ENCODE peak calls at places on chromosomes 5 and 9, in eight cellular contexts. R is fibroblast of lung; X is uterus; H is ovary; I is H9; J is effector memory CD4-positive, alpha-beta T cell; B is cardiac muscle cell; S is mammary epithelial cell. U is an unnamed sample.

GRCh38 chr9:129806126-129806525 is 3.1 kb downstream of the TOR1B start:
- DNase-seq in R (no peak), X (no peak), H (no peak), I (no peak), J (no peak), B (no peak), S (no peak), U (no peak)

GRCh38 chr5:115949096-115949495 is 13.2 kb upstream of the LVRN start:
- DNase-seq in R (peak; percentile 3), X (no peak), H (no peak), I (no peak), J (no peak), B (no peak), S (no peak), U (no peak)

GRCh38 chr5:150134198-150134588 is 21.5 kb downstream of the PDGFRB start:
- DNase-seq in R (no peak), X (no peak), H (no peak), I (no peak), J (no peak), B (no peak), S (no peak), U (no peak)

GRCh38 chr9:132546148-132547051 is 36.0 kb upstream of the BARHL1 start:
- DNase-seq in R (peak; percentile 25), X (no peak), H (no peak), I (peak; percentile 74), J (no peak), B (peak; percentile 71), S (no peak), U (no peak)

GRCh38 chr5:6801236-6801635 is 88.0 kb downstream of the TENT4A start:
- DNase-seq in R (no peak), X (no peak), H (no peak), I (no peak), J (no peak), B (no peak), S (no peak), U (no peak)

GRCh38 chr5:174306345-174307030 is 261.0 kb downstream of the NSG2 start:
- DNase-seq in R (no peak), X (no peak), H (no peak), I (peak; percentile 24), J (no peak), B (no peak), S (no peak), U (no peak)

GRCh38 chr5:90956511-90956910 is 397.9 kb downstream of the ADGRV1 start:
- DNase-seq in R (no peak), X (no peak), H (no peak), I (no peak), J (no peak), B (no peak), S (no peak), U (no peak)

GRCh38 chr5:149745-150450 is 41.4 kb upstream of the LRRC14B start:
- DNase-seq in R (peak; percentile 80), X (no peak), H (no peak), I (no peak), J (no peak), B (no peak), S (no peak), U (no peak)

GRCh38 chr9:28317706-28318210 is 744.5 kb upstream of the C9orf72 start:
- DNase-seq in R (no peak), X (no peak), H (no peak), I (no peak), J (no peak), B (no peak), S (no peak), U (no peak)

GRCh38 chr5:60519372-60519771 is 180.6 kb downstream of the DEPDC1B start:
- DNase-seq in R (no peak), X (no peak), H (no peak), I (no peak), J (no peak), B (no peak), S (no peak), U (no peak)

GRCh38 chr5:180251887-180252286 is 40.0 kb downstream of the MAPK9 start:
- DNase-seq in R (no peak), X (no peak), H (no peak), I (no peak), J (no peak), B (no peak), S (no peak), U (no peak)
- H3K9me3 ChIP-seq in R (no peaks in the 10 kb centered on the region), X (no peaks in the 10 kb centered on the region), H (peaks cover 70% of the 10 kb centered on the region), I (peaks cover 53% of the 10 kb centered on the region), J (peaks cover 21% of the 10 kb centered on the region), B (peaks cover 7% of the 10 kb centered on the region), S (peaks cover 78% of the 10 kb centered on the region), U (peaks cover 21% of the 10 kb centered on the region)

DNA sequence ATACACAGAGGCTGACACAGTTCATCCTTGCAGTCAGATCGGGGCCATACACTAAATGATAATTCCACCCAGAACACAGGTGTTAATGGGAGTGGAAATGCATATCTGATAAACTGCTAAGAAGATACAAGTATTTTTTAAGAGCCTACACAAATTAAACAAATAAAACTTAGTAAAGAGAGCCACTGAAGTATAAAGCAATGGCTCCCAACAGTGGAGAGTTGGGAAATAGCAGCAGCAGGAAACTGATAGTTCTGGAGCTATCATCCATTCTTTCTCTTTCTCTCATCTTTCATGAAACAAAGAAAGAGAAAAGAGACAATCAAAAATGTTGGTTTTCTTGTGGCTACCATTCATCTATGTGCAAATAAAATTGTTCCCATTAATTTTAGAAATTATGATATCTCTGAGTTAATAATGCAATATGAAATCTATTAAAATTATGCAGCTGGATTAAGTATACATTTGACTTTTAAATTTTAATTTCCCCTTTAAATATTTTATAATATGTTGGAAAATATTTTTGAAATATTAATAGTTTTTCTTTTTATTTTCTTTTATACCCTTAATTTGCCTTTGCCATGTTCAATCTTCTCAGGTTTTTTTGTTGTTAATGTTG is 120.8 kb downstream of the EMB start:
- DNase-seq in R (no peak), X (no peak), H (no peak), I (no peak), J (no peak), B (no peak), S (no peak), U (no peak)
- H3K9me3 ChIP-seq in R (no peaks in the 10 kb centered on the region), X (no peaks in the 10 kb centered on the region), H (no peaks in the 10 kb centered on the region), I (peaks cover 58% of the 10 kb centered on the region), J (no peaks in the 10 kb centered on the region), B (no peaks in the 10 kb centered on the region), S (no peaks in the 10 kb centered on the region), U (no peaks in the 10 kb centered on the region)

DNA sequence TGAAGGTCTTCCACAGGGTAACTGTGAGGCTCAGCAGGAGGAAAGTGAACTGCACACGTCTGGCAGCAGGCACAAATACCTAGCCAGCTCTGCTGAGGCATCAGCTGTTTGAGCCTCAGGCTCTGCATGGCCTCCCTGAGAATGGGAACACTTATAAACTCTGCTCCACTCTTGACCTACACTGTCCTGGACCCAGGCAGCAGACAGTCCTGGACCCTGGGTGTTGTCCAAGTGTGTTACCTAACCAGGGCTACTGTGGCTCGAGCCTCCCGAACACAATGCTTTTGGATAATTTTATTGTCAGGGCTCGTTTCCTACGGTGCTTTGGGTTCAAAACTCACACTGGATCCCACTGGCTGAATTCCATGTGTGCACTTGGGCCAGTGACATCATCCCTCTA is 497.9 kb downstream of the SEMA5A start:
- DNase-seq in R (no peak), X (no peak), H (no peak), I (no peak), J (no peak), B (no peak), S (no peak), U (no peak)
- H3K9me3 ChIP-seq in R (no peaks in the 10 kb centered on the region), X (no peaks in the 10 kb centered on the region), H (no peaks in the 10 kb centered on the region), I (no peaks in the 10 kb centered on the region), J (no peaks in the 10 kb centered on the region), B (no peaks in the 10 kb centered on the region), S (no peaks in the 10 kb centered on the region), U (peaks cover 2% of the 10 kb centered on the region)

GRCh38 chr9:135272608-135273007 is 185.1 kb downstream of the OLFM1 start:
- DNase-seq in R (no peak), X (no peak), H (no peak), I (no peak), J (no peak), B (no peak), S (no peak), U (no peak)
- H3K9me3 ChIP-seq in R (peaks cover 2% of the 10 kb centered on the region), X (no peaks in the 10 kb centered on the region), H (no peaks in the 10 kb centered on the region), I (no peaks in the 10 kb centered on the region), J (no peaks in the 10 kb centered on the region), B (no peaks in the 10 kb centered on the region), S (peaks cover 56% of the 10 kb centered on the region), U (no peaks in the 10 kb centered on the region)

GRCh38 chr9:93295031-93295430 is 111.1 kb downstream of the WNK2 start:
- DNase-seq in R (no peak), X (peak; percentile 69), H (no peak), I (peak; percentile 29), J (no peak), B (no peak), S (no peak), U (no peak)
- H3K9me3 ChIP-seq in R (no peaks in the 10 kb centered on the region), X (no peaks in the 10 kb centered on the region), H (no peaks in the 10 kb centered on the region), I (no peaks in the 10 kb centered on the region), J (no peaks in the 10 kb centered on the region), B (no peaks in the 10 kb centered on the region), S (no peaks in the 10 kb centered on the region), U (no peaks in the 10 kb centered on the region)

DNA sequence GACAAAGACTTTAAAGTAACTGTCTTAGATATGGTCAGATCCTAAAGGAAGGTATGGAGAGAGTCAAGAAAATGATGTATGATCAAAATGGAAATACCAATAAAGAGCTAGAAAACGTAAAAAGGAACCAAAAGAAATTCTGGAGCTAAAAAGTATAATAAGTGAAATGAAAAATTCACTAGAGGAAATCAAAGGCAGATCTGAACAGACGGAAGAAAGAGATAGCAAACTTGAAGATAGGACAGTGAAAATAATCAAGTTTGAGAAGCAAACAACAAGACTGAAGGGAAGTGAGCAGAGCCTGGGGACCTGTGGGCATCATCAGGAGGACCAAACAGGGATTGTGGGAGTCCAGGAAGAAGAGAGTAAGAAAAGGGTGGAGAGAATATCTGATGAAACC is 115.4 kb downstream of the EHMT1 start:
- DNase-seq in R (no peak), X (no peak), H (no peak), I (no peak), J (no peak), B (no peak), S (no peak), U (no peak)
- H3K9me3 ChIP-seq in R (no peaks in the 10 kb centered on the region), X (no peaks in the 10 kb centered on the region), H (no peaks in the 10 kb centered on the region), I (no peaks in the 10 kb centered on the region), J (no peaks in the 10 kb centered on the region), B (no peaks in the 10 kb centered on the region), S (no peaks in the 10 kb centered on the region), U (peaks cover 7% of the 10 kb centered on the region)

GRCh38 chr5:106545325-106545724 is 1125.4 kb downstream of the EFNA5 start:
- DNase-seq in R (peak; percentile 7), X (no peak), H (no peak), I (no peak), J (no peak), B (no peak), S (peak; percentile 17), U (no peak)
- H3K9me3 ChIP-seq in R (no peaks in the 10 kb centered on the region), X (no peaks in the 10 kb centered on the region), H (no peaks in the 10 kb centered on the region), I (no peaks in the 10 kb centered on the region), J (peaks cover 4% of the 10 kb centered on the region), B (no peaks in the 10 kb centered on the region), S (peaks cover 13% of the 10 kb centered on the region), U (peaks cover 3% of the 10 kb centered on the region)

GRCh38 chr5:98694902-98695301 is 78.6 kb upstream of the RGMB start:
- DNase-seq in R (no peak), X (no peak), H (no peak), I (no peak), J (no peak), B (no peak), S (no peak), U (no peak)

GRCh38 chr5:98700730-98701129 is 72.7 kb upstream of the RGMB start:
- DNase-seq in R (no peak), X (no peak), H (no peak), I (no peak), J (no peak), B (no peak), S (peak; percentile 11), U (no peak)

GRCh38 chr5:98698359-98698758 is 75.1 kb upstream of the RGMB start:
- DNase-seq in R (no peak), X (no peak), H (no peak), I (no peak), J (no peak), B (no peak), S (peak; percentile 25), U (no peak)
- H3K9me3 ChIP-seq in R (no peaks in the 10 kb centered on the region), X (no peaks in the 10 kb centered on the region), H (no peaks in the 10 kb centered on the region), I (no peaks in the 10 kb centered on the region), J (no peaks in the 10 kb centered on the region), B (no peaks in the 10 kb centered on the region), S (no peaks in the 10 kb centered on the region), U (no peaks in the 10 kb centered on the region)

U was measured in T-helper 17 cell.